ENCODE peak calls at places on chromosome 10, in four cellular contexts. Y is fibroblast of pulmonary artery; J is activated CD8-positive, alpha-beta T cell treated with anti-CD3 and anti-CD28 coated beads for 36 hours; P is BJ. B is an unnamed sample.

GRCh38 chr10:36516281-36516680 is 609.1 kb upstream of the ANKRD30A start:
- DNase-seq in J (no peak), P (no peak), Y (no peak), B (no peak)

GRCh38 chr10:8543361-8544056 is 489.0 kb downstream of the GATA3 start:
- DNase-seq in Y (no peak), J (no peak), P (no peak), B (no peak)

GRCh38 chr10:58220769-58221448 is 46.8 kb downstream of the IPMK start:
- DNase-seq in J (no peak), P (peak), Y (peak), B (peak)

GRCh38 chr10:112756118-112756512 is 193.9 kb upstream of the TCF7L2 start:
- DNase-seq in P (no peak), Y (no peak), J (no peak), B (no peak)

GRCh38 chr10:124221356-124222297 is 128.2 kb upstream of the CHST15 start:
- DNase-seq in J (peak), Y (peak), P (no peak), B (no peak)

GRCh38 chr10:73493781-73494180 is 2.0 kb downstream of the PPP3CB start:
- DNase-seq in Y (peak), P (no peak), J (no peak), B (no peak)

GRCh38 chr10:6988654-6989053 is 408.6 kb upstream of the PRKCQ start:
- DNase-seq in J (peak), P (no peak), Y (no peak), B (no peak)

GRCh38 chr10:82041018-82041417 is 166.0 kb downstream of the NRG3 start:
- DNase-seq in J (no peak), P (no peak), Y (peak), B (no peak)

GRCh38 chr10:70106958-70107791 is 25.4 kb downstream of the AIFM2 start:
- DNase-seq in P (no peak), Y (no peak), J (peak), B (no peak)

DNA sequence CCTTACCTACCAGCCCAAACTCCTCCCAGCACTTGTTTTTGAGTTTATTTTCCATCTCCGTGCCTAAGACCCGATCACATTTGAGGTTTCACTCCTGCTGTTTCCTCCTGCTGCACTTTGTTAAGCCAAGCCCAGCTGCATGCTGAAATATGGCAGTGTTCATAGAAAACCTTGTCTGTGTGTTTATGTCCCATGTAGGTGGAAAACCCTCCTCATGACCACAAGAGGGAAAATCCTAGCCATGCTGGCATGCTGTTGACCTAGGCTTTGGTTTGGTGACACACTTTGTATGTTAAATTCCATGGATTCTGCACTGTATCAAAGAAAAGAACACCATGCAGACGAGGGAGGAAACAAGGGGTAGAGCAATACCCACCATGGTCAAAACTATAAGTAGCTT is 154.4 kb downstream of the CUBN start:
- DNase-seq in J (no peak), Y (no peak), P (no peak), B (no peak)
- TF ChIP-seq CTCF in J (no peak), Y (no peak), P (no peak), B (no peak)

DNA sequence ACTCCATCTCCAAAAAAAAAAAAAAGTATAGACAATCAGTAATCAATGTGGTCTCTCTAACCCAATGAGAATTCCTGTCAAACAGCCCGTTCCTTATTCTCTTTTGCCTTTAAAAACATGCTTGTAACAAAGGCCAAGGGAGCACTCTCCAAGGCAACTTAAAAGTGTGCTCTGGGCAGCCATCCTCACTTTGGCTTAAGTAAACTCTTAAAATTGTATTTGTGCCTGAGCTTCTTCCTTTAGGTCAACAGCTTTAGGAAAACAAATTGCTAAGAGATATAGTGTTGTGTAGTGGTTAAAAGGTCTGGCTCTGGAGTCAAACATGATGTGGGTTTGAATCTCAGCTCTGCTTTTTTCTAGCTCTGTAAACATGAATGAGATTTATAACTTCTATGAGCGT is 13.9 kb upstream of the EPC1 start:
- DNase-seq in J (no peak), P (no peak), Y (no peak), B (no peak)
- TF ChIP-seq CTCF in J (no peak), P (no peak), Y (no peak), B (no peak)

GRCh38 chr10:104297697-104298660 is 29.0 kb downstream of the GSTO2 start:
- DNase-seq in Y (peak), P (peak), J (peak), B (no peak)
- TF ChIP-seq CTCF in Y (peak), P (peak), J (peak), B (peak)

DNA sequence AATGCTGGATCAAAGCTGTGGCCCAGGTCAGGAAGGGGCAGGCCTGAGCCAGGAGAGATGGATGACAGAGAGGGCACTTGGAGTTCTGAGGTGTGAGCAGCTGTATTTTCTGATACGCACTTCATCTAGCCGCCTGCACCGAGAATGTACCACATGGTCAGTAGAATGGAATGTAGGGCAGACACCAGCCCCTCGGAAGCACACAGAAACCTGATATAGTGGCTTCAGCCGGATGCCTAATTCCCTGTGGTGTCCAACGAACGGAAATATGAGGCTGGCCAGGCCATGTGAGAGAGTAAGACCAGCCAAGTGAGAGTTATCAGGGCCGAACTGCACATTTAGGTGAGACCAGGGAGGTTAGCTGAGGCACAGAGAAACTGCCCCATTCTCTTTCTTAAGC is 46.7 kb upstream of the PLCE1 start:
- DNase-seq in J (no peak), Y (peak), P (peak), B (peak)
- TF ChIP-seq CTCF in J (no peak), Y (no peak), P (no peak), B (no peak)

GRCh38 chr10:120612756-120613155 is 155.7 kb downstream of the PLPP4 start:
- DNase-seq in J (no peak), P (no peak), Y (no peak), B (no peak)

GRCh38 chr10:120607710-120608703 is 151.0 kb downstream of the PLPP4 start:
- DNase-seq in J (no peak), P (no peak), Y (no peak), B (no peak)

GRCh38 chr10:120601999-120602398 is 145.0 kb downstream of the PLPP4 start:
- DNase-seq in Y (no peak), P (no peak), J (no peak), B (no peak)

GRCh38 chr10:120606051-120606764 is 149.2 kb downstream of the PLPP4 start:
- DNase-seq in J (no peak), Y (no peak), P (no peak), B (no peak)

GRCh38 chr10:120607016-120607709 is 150.1 kb downstream of the PLPP4 start:
- DNase-seq in J (no peak), P (peak), Y (peak), B (no peak)
- TF ChIP-seq CTCF in J (no peak), P (peak), Y (no peak), B (no peak)